ENCODE peak calls at places on chromosomes 16 and 17, in four cellular contexts. J is HCT116, G is K562, U is HepG2. W is an unnamed sample. For H3K9me3, the result is how much of the 10 kb centered on the place peaks cover.

GRCh38 chr16:80027007-80027965 is 426.7 kb upstream of the MAF start:
- DNase-seq in J (no peak), U (peak), G (peak), W (peak)

GRCh38 chr16:27791404-27791719 is 241.4 kb downstream of the KATNIP start:
- DNase-seq in G (no peak), U (no peak), J (no peak), W (no peak)

GRCh38 chr17:60073621-60074020 is 5.1 kb downstream of the HEATR6 start:
- DNase-seq in U (no peak), G (no peak), J (no peak), W (no peak)

GRCh38 chr17:12522743-12523181 is 142.9 kb upstream of the MYOCD start:
- DNase-seq in J (no peak), U (peak), G (no peak), W (no peak)

GRCh38 chr17:60539807-60540206 is 13.8 kb upstream of the APPBP2 start:
- DNase-seq in J (no peak), G (no peak), U (no peak), W (no peak)

GRCh38 chr17:34384822-34385605 is 22.0 kb upstream of the CCL1 start:
- DNase-seq in J (no peak), U (no peak), G (no peak), W (no peak)

GRCh38 chr16:28589069-28589468 is 7.8 kb downstream of the SULT1A2 start:
- DNase-seq in J (no peak), G (no peak), U (no peak), W (no peak)

GRCh38 chr16:12201216-12201615 is 224.7 kb downstream of the SNX29 start:
- DNase-seq in G (no peak), U (no peak), J (no peak), W (no peak)

GRCh38 chr16:69073181-69073669 is 32.2 kb upstream of the HAS3 start:
- DNase-seq in U (peak), J (peak), G (no peak), W (peak)

GRCh38 chr17:57645950-57646686 is 99.0 kb downstream of the CCDC182 start:
- DNase-seq in G (peak), J (no peak), U (no peak), W (no peak)

GRCh38 chr17:61387511-61388305 is 11.9 kb upstream of the TBX2 start:
- DNase-seq in J (no peak), G (no peak), U (no peak), W (no peak)

GRCh38 chr17:39328815-39329214 is 72.6 kb downstream of the FBXL20 start:
- DNase-seq in J (no peak), G (no peak), U (no peak), W (no peak)

GRCh38 chr16:26645629-26646028 is 421.1 kb upstream of the C16orf82 start:
- DNase-seq in U (no peak), J (no peak), G (peak), W (no peak)

GRCh38 chr17:57257213-57257873 is 1.0 kb downstream of the MSI2 start:
- DNase-seq in J (no peak), U (no peak), G (peak), W (no peak)

GRCh38 chr17:50280801-50281441 is 6.7 kb downstream of the TMEM92 start:
- DNase-seq in G (no peak), U (no peak), J (no peak), W (no peak)

GRCh38 chr16:52785653-52786052 is 238.7 kb upstream of the TOX3 start:
- DNase-seq in G (no peak), J (no peak), U (no peak), W (no peak)

GRCh38 chr16:80006175-80006895 is 405.8 kb upstream of the MAF start:
- DNase-seq in G (peak), J (no peak), U (no peak), W (no peak)

GRCh38 chr17:56596741-56597494 is 3.4 kb downstream of the NOG start:
- DNase-seq in U (no peak), G (no peak), J (no peak), W (no peak)

DNA sequence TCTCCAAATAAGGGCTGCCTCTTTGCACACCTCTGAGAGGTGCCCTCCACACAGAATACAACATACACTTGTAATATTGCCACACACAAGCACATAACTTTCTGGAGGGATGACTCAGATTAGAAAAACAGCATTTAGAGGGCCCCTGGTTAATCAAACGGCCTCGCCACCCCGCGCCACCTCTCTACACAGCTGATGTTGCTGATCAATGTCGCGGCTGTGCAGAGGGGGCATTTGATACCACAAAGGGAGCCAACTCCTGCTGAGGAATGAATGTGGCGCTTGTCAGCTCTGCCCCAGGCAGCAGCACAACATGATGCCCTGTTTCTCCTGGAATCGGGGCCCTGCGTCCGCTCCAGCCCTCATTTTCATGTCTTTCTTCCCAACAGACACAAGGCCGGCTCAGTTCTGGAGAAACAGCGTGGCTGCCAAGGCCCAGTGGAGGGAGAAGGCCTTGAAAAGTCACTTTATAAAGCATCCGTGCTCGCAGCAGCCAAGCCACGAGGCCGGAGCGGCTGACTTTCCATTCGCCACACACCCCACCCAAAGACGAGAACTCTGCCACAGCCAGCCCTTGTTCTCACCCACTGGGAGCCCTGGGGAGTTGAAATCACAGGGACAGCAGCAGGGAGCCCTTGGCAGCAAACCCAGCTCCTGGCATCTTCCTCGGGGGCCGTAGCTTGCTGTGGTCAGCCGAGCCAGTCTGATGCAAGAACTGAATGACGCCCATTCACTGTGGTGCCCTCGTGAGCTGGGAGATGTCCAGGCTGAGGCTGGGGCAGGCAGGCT is 65.7 kb downstream of the XYLT1 start:
- DNase-seq in U (no peak), G (no peak), J (no peak), W (no peak)
- H3K9me3 ChIP-seq in U (under half), G (under half), J (under half), W (under half)

GRCh38 chr16:25066426-25066746 is 45.2 kb upstream of the LCMT1 start:
- DNase-seq in J (no peak), U (no peak), G (no peak), W (no peak)
- TF ChIP-seq REST in J (no peak), U (no peak), G (no peak), W (no peak)

DNA sequence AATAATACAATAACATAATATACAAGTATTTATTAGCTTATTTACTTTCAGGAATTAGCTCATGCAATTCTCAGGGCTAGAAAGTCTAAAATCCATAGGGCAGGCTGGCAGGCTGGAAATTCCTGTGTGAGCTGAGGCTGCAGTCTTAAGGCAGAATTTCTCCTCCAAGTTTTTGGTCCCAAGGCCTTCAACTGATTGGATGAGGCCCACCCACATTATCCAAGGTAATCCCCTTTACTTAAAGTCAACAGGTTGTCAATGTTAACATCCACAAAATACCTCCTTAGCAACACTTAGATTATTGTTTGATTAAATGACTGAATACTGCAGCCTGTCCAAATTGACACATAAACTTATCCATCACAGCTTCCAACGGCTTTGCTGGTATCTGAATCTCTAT is 32.9 kb upstream of the SOX9 start:
- DNase-seq in U (no peak), G (no peak), J (no peak), W (no peak)
- TF ChIP-seq TCF7L2 in U (no peak), G (no peak), J (no peak), W (no peak)

GRCh38 chr16:35255186-35255803 is 1795.9 kb downstream of the TP53TG3F start:
- DNase-seq in G (no peak), U (no peak), J (no peak), W (no peak)
- H3K9me3 ChIP-seq in G (under half), U (half or more), J (under half), W (under half)

DNA sequence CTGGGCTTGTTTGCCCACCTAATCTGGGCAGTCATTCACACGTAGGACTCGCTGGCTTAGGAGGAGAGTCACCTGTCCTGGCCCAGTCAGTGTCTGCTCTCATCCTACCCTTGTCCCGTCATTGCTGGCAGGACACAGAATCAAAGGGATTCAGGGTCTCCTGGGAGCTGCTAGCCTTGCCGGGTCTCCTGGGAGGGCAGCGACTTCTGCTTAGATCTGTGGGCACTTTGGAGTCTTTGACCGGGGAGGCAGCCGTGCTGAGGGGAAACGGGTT is 12.6 kb downstream of the RAI1 start:
- DNase-seq in U (no peak), J (no peak), G (no peak), W (no peak)
- TF ChIP-seq REST in U (no peak), J (no peak), G (no peak), W (no peak)

GRCh38 chr17:62706598-62707424 is 79.3 kb downstream of the MRC2 start:
- DNase-seq in U (no peak), G (no peak), J (no peak), W (no peak)
- TF ChIP-seq TCF7L2 in U (no peak), G (no peak), J (no peak), W (no peak)

DNA sequence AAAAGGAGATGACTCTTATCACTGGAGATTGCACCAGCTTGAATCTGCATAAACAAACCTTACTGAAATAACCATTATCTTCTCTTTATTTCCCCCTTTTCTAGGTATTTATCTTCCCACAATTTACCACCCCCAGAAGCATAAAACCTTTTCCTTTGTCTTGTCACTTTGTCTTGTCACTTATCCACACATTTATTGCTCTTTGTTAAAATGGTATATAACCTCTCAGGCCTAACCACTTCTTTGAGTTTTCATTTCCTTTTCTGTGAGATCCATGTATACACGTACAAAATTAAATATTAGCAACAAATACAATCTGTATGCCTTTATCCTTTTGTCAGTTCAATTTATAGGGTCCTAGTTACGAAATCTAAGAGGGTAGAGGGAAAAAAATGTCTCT is 122.9 kb downstream of the CACNG3 start:
- DNase-seq in U (no peak), J (no peak), G (no peak), W (no peak)
- H3K9me3 ChIP-seq in U (half or more), J (under half), G (under half), W (under half)

GRCh38 chr16:1983544-1984346 is at the start of gene GFER:
- DNase-seq in J (peak), U (peak), G (peak), W (no peak)
- TF ChIP-seq REST in J (no peak), U (no peak), G (peak), W (no peak)

GRCh38 chr16:66365588-66365987 is 903 bp upstream of the CDH5 start:
- DNase-seq in J (no peak), G (no peak), U (no peak), W (no peak)

GRCh38 chr16:66369055-66369592 is 2.6 kb downstream of the CDH5 start:
- DNase-seq in U (no peak), G (no peak), J (no peak), W (no peak)

GRCh38 chr16:66370786-66371684 is 4.5 kb downstream of the CDH5 start:
- DNase-seq in U (no peak), J (no peak), G (no peak), W (no peak)

GRCh38 chr16:66366433-66367299 is at the start of gene CDH5:
- DNase-seq in G (no peak), U (no peak), J (no peak), W (no peak)

DNA sequence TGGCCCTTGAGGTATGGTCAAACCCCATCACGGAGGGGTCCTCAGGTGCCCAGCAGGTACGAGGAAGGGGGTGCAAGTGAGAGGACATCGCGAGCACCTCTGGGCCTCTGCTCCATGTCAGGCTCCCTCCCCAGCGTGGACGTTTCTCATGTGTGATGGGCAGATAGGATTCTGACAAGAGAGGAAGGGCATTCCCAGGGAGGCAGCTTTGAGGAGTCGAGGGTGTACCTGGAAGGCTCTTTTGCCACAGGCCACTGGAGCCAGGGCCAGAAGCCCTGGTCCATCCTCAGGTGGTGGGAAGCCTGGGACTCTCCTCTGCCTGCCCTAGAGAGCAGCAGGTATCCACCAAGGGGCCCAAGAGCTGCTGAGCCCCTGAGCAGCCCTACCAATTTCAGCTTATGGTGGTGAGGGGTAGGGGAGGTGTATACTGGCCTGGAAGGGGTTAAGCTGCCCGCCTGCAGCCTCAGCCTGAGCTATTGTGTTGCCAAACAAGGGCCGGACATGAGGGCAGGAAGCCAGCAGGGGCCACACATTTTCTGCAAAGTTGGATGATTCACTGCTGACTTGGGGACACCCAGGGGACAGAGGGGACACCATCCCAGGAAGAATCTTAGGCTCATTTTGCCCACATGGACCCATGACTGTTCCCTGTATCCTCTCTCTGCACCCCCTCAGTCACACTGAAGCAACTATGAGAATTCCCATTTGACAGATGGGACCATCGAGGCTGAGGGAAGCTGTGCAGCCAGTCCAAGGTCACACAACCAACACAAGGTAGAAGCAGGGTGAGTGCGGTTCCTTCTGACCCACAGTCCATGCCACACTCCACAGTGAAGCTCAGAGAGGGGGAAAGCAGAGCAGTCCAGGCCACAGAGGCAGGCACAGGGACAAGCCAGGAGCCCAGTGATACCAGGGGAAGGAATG is 1.7 kb downstream of the CDH5 start:
- DNase-seq in U (no peak), J (no peak), G (no peak), W (no peak)
- TF ChIP-seq TCF7L2 in U (no peak), J (no peak), G (no peak), W (no peak)

W was measured in Panc1.